ENCODE peak calls at places on chromosomes 13 and 19, in five cellular contexts. N, A, W, Q and R are unnamed samples. For H3K4me1, the result is how much of the 10 kb centered on the place peaks cover.

GRCh38 chr19:28836366-28836765 is 376.6 kb downstream of the UQCRFS1 start:
- DNase-seq in Q (no peak), W (no peak), N (no peak), A (no peak), R (no peak)

GRCh38 chr13:101454767-101455166 is 2.3 kb downstream of the ITGBL1 start:
- DNase-seq in A (no peak), N (no peak), Q (no peak), W (no peak), R (no peak)

GRCh38 chr13:30734434-30734833 is 909 bp upstream of the ALOX5AP start:
- DNase-seq in N (no peak), A (no peak), Q (no peak), W (no peak), R (no peak)

GRCh38 chr19:47272448-47273312 is 2.0 kb upstream of the INAFM1 start:
- DNase-seq in Q (no peak), A (peak), N (peak), W (peak), R (peak)

GRCh38 chr19:48246101-48246500 is 9.6 kb downstream of the CARD8 start:
- DNase-seq in Q (no peak), N (no peak), A (no peak), W (no peak), R (no peak)

GRCh38 chr13:28621439-28621838 is 37.5 kb upstream of the POMP start:
- DNase-seq in N (no peak), W (no peak), A (no peak), Q (no peak), R (no peak)

GRCh38 chr13:71979616-71980015 is 112.6 kb upstream of the DACH1 start:
- DNase-seq in A (no peak), N (no peak), W (no peak), Q (no peak), R (no peak)

GRCh38 chr19:2283835-2284507 is 2.0 kb upstream of the PEAK3 start:
- DNase-seq in N (no peak), Q (no peak), A (no peak), W (no peak), R (no peak)

GRCh38 chr13:108575430-108575829 is 54.0 kb upstream of the MYO16 start:
- DNase-seq in Q (no peak), N (no peak), W (no peak), A (no peak), R (no peak)

GRCh38 chr19:7943444-7944176 is at the start of gene TIMM44:
- DNase-seq in Q (peak), W (peak), N (peak), A (peak), R (peak)

GRCh38 chr19:7940841-7941240 is 2.6 kb downstream of the TIMM44 start:
- DNase-seq in A (no peak), Q (no peak), N (no peak), W (no peak), R (no peak)

GRCh38 chr19:7942981-7943443 is 454 bp downstream of the TIMM44 start:
- DNase-seq in W (no peak), A (no peak), N (no peak), Q (no peak), R (no peak)

GRCh38 chr19:7941895-7942596 is 1.4 kb downstream of the TIMM44 start:
- DNase-seq in A (no peak), N (no peak), Q (no peak), W (no peak), R (no peak)

DNA sequence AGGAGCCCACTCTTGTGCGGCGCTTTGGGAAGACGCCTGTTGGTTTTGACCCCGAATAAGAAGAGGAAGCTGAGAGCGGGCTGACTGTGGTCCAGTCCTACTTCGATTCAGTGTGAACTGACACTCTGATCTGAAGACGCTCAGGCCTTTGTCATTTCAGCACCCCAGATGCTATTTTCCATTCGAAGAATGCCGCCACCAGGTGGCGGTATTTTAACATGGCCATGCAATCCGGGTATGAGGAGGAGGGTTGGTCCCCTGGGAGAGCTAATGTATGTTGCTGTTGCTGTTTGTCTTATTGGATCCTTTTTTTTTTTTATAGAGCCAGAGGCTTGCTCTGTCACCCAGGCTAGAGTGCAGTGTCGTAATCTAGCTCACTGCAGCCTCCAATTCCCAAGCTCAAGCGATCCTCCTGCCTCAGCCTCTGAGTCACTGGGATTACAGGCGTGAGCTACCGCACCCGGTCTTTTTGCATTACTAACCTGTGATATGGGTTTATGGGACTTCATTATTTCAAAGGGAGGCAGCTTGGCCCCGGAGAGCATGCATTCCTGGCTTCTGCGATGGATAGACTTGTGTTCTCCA is 803 bp upstream of the TIMM44 start:
- DNase-seq in W (peak), N (peak), A (peak), Q (peak), R (peak)
- H3K4me1 ChIP-seq in W (under half), N (under half), A (under half), Q (under half), R (under half)

GRCh38 chr13:35469781-35470380 is 6.6 kb downstream of the MAB21L1 start:
- DNase-seq in N (no peak), W (no peak), Q (no peak), A (no peak), R (no peak)

GRCh38 chr13:35470671-35471465 is 5.6 kb downstream of the MAB21L1 start:
- DNase-seq in N (no peak), W (no peak), A (peak), Q (peak), R (peak)

GRCh38 chr13:35472308-35473008 is 4.0 kb downstream of the MAB21L1 start:
- DNase-seq in Q (no peak), A (no peak), N (no peak), W (no peak), R (no peak)

GRCh38 chr13:35474551-35474950 is 1.9 kb downstream of the MAB21L1 start:
- DNase-seq in W (no peak), A (no peak), Q (no peak), N (no peak), R (no peak)

GRCh38 chr13:35471466-35472307 is 4.8 kb downstream of the MAB21L1 start:
- DNase-seq in W (no peak), Q (no peak), A (no peak), N (no peak), R (no peak)
- H3K4me3 ChIP-seq in W (no peak), Q (peak), A (peak), N (no peak), R (no peak)

GRCh38 chr19:12943437-12944044 is 2.1 kb upstream of the RAD23A start:
- DNase-seq in A (no peak), N (no peak), Q (no peak), W (no peak), R (no peak)

GRCh38 chr19:12939908-12940533 is 1.6 kb downstream of the CALR start:
- DNase-seq in W (no peak), A (no peak), Q (no peak), N (no peak), R (no peak)

GRCh38 chr19:12939292-12939606 is 840 bp downstream of the CALR start:
- DNase-seq in Q (no peak), A (peak), N (no peak), W (no peak), R (no peak)

GRCh38 chr19:12938536-12939291 is at the start of gene CALR:
- DNase-seq in W (peak), A (peak), Q (no peak), N (no peak), R (no peak)

GRCh38 chr19:12940897-12941296 is 2.5 kb downstream of the CALR start:
- DNase-seq in N (no peak), W (no peak), Q (no peak), A (no peak), R (no peak)
- TF ChIP-seq POLR2A in N (no peak), W (no peak), Q (no peak), A (no peak), R (no peak)

GRCh38 chr19:18435185-18435841 is 2.6 kb downstream of the ISYNA1 start:
- DNase-seq in A (no peak), W (no peak), N (peak), Q (no peak), R (no peak)

GRCh38 chr19:18433735-18434398 is 4.1 kb downstream of the ISYNA1 start:
- DNase-seq in N (peak), Q (no peak), A (peak), W (no peak), R (no peak)

GRCh38 chr19:18433039-18433691 is 4.8 kb downstream of the ISYNA1 start:
- DNase-seq in W (no peak), A (peak), Q (no peak), N (peak), R (no peak)

GRCh38 chr19:18435848-18436631 is 1.9 kb downstream of the ISYNA1 start:
- DNase-seq in Q (no peak), A (no peak), N (peak), W (no peak), R (no peak)

DNA sequence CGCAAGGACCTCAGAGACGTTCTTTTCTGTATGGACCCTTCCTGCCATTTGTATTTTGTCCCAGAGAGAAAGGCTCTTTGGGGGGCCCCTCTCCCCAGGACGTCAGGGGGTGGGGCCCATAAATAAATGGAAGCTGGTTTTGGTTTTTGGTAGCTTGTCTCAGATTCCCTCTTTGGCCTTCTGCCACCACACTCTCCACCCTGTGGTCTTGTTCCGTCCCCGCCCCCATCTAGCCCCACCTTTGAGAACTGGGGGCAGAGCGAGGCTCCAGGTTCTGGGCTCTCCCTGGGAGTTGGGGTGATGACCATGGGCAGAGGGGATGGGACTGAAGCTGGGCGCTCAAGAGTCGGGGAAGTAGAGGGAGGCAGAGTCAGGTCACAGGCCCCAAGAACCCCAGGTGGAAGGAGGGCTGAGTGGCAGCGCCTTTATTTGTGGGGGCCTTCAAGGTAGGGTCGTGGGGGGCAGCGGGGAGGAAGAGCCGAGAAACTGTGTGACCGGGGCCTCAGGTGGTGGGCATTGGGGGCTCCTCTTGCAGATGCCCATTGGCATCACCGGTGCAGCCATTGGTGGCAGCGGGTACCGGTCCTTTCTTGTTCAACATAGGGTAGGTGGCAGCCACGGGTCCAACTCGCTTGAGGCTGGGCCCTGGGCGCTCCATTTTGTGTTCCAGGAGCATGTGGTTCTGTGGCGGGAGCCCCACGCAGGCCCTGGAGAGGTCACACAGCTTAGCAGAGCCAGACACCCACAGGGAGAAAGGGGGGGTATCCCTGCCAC is 3.3 kb downstream of the ISYNA1 start:
- DNase-seq in A (peak), Q (no peak), N (peak), W (no peak), R (no peak)
- H3K4me1 ChIP-seq in A (under half), Q (under half), N (under half), W (under half), R (under half)

GRCh38 chr19:1067341-1068103 is 555 bp downstream of the ARHGAP45 start:
- DNase-seq in A (no peak), Q (no peak), W (no peak), N (no peak), R (peak)
- H3K4me3 ChIP-seq in A (peak), Q (peak), W (no peak), N (no peak), R (peak)

DNA sequence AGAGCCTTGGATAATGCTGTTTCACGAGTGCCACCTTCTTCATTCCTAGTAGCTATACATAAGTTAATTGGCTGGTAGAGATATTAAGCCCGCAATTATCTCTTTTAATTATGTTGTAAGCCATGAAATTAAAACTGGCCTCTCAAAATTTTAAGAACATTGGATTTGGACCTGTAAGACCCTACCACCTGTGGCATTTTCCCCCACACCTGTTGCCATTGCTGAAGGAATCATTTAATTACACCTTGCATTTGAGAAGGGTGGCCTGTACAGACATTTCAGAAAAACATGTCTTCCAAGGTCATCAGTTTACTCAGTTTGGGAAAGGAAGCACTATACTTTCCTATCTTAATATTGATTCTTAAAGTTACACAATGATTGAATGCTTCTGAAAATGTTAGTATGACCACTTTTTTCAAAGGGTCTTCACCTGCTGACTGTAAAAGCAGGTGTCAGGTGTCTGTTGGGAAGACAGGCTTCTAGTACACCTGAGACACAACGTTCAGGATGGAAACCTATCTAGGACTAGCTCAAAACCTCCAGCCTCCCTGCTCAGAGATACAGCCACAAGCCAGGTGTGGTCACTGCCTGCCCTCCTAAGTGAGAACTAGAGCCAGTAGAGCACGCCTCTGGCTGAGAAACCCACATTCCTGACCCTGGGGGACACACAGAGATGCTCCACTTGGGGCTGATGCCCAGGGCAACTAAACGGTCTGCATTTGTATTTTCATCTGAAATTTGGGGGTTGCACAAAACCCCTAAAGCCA is 28.2 kb downstream of the ANKRD10 start:
- DNase-seq in W (no peak), Q (no peak), A (no peak), N (no peak), R (no peak)
- TF ChIP-seq POLR2A in W (no peak), Q (no peak), A (no peak), N (no peak), R (no peak)

DNA sequence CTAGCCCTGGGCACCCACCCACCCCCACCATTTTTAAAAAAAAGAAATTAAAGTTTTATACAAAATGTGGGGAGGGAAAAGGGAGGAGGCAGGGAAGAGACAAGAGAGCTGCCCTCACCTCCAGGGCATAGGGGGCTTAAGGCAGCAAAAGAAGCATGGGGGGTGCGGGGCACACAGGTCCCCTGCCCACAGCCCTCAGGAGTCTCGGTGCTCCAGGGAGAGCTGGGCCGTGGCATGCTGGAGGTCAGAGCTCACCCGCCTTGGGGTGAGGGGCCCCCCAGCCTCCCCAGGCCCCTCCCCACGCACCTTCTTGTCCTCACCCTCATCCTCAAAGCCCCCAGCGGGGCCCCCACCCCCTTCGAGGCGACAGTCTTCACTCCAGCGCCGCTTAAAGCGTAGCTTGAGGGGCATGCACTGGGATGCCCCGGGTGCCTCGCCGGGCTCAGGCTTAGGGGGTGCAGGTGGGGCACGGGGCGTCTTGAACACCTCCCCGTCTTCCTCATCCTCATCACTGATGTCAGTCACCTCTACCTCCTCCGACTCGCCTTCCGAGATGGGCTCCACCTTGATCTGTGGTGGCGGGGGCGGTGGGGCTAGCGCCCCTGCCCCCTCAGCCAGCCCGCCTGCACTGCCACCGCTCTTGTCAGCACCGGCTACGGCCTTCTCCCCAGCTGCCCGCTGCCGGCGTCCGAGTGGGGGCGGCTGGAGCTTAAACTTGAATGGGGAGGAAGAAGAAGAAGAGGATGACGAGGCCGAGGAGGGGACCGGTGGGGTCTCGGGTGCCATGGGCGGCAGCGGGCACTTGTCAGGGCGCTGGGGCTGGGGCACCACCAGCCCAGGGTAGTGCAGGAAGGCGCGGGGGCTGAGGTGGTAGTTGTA is 6.1 kb upstream of the GSK3A start:
- DNase-seq in Q (no peak), W (no peak), A (no peak), N (no peak), R (no peak)
- H3K4me1 ChIP-seq in Q (half or more), W (half or more), A (half or more), N (under half), R (under half)

GRCh38 chr19:40611900-40612698 is 10.9 kb downstream of the LTBP4 start:
- DNase-seq in W (no peak), A (peak), N (no peak), Q (no peak), R (no peak)

GRCh38 chr19:40609561-40610395 is 8.6 kb downstream of the LTBP4 start:
- DNase-seq in A (peak), N (peak), Q (peak), W (peak), R (peak)

GRCh38 chr19:40608957-40609356 is 7.8 kb downstream of the LTBP4 start:
- DNase-seq in N (no peak), Q (no peak), A (no peak), W (no peak), R (no peak)

GRCh38 chr19:40611096-40611495 is 9.9 kb downstream of the LTBP4 start:
- DNase-seq in W (no peak), N (no peak), A (no peak), Q (peak), R (no peak)

DNA sequence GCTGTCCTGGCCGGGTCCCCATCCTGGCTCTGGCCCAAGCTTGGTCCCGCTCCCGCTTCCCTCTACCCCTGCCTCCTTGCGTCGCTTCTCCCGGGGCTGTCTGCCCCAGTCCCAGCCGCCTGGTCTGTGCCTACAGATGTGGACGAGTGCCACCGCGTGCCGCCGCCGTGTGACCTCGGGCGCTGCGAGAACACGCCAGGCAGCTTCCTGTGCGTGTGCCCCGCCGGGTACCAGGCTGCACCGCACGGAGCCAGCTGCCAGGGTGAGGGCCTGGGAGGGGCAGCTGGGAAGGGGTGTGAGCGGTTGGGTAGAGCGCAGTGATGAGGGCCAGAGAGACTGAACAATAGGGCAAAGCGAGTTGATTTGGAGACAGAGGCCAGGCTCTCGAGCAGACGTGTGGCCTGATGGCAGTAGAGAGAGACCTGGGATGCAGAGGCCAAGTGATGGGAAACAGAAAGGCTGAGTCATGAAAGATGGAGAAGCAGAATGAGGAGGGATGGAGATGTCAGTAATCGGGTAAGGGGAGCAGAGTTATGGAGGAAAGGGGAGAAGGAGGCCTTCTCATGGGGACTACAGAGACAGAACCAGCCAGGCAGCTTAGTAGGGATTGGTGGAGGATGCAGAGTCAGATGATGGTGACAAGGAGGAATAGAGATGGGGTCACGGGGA is 9.4 kb downstream of the LTBP4 start:
- DNase-seq in N (no peak), W (peak), Q (peak), A (peak), R (peak)
- H3K4me3 ChIP-seq in N (no peak), W (no peak), Q (peak), A (peak), R (no peak)